ENCODE peak calls at places on chromosome 5, in eight cellular contexts. R is hepatocyte, Q is adipocyte, L is breast epithelium, B is A549, V is uterus, S is HCT116, Y is small intestine. K is an unnamed sample. For H3K4me1 and H3K9me3, the result is how much of the 10 kb centered on the place peaks cover.

GRCh38 chr5:9716838-9717281 is 86.7 kb upstream of the TAS2R1 start:
- DNase-seq in R (no peak), Q (peak), L (no peak), B (no peak), V (no peak), S (no peak), Y (no peak), K (no peak)

GRCh38 chr5:139474815-139475791 is 4.3 kb downstream of the SMIM33 start:
- DNase-seq in R (peak), Q (peak), L (no peak), B (no peak), V (peak), S (no peak), Y (peak), K (no peak)

GRCh38 chr5:111722016-111722591 is 34.9 kb downstream of the NREP start:
- DNase-seq in R (no peak), Q (peak), L (no peak), B (no peak), V (no peak), S (no peak), Y (no peak), K (no peak)

GRCh38 chr5:74419468-74419867 is 221.1 kb downstream of the ENC1 start:
- DNase-seq in R (no peak), Q (no peak), L (no peak), B (no peak), V (no peak), S (no peak), Y (no peak), K (no peak)

GRCh38 chr5:149060325-149060724 is 2.5 kb downstream of the SH3TC2 start:
- DNase-seq in R (peak), Q (peak), L (no peak), B (no peak), V (no peak), S (no peak), Y (peak), K (no peak)

GRCh38 chr5:170268884-170269283 is 28.7 kb downstream of the LCP2 start:
- DNase-seq in R (no peak), Q (no peak), L (no peak), B (no peak), V (no peak), S (no peak), Y (no peak), K (no peak)

GRCh38 chr5:60477849-60478248 is 222.1 kb downstream of the DEPDC1B start:
- DNase-seq in R (no peak), Q (no peak), L (no peak), B (no peak), V (no peak), S (no peak), Y (no peak), K (no peak)

GRCh38 chr5:74631088-74631960 is 9.2 kb downstream of the ENC1 start:
- DNase-seq in R (no peak), Q (peak), L (no peak), B (peak), V (no peak), S (no peak), Y (no peak), K (no peak)

GRCh38 chr5:36607114-36607561 is 732 bp downstream of the SLC1A3 start:
- DNase-seq in R (peak), Q (peak), L (no peak), B (peak), V (no peak), S (peak), Y (peak), K (no peak)

GRCh38 chr5:141560725-141561483 is 57.9 kb downstream of the DIAPH1 start:
- DNase-seq in R (peak), Q (peak), L (peak), B (peak), V (peak), S (peak), Y (peak), K (peak)

GRCh38 chr5:137902389-137903133 is 13.3 kb downstream of the PKD2L2 start:
- DNase-seq in R (no peak), Q (no peak), L (no peak), B (no peak), V (no peak), S (no peak), Y (no peak), K (no peak)

GRCh38 chr5:83151821-83152220 is 74.5 kb downstream of the XRCC4 start:
- DNase-seq in R (no peak), Q (peak), L (no peak), B (no peak), V (no peak), S (no peak), Y (no peak), K (no peak)

GRCh38 chr5:122870219-122870856 is 24.9 kb downstream of the SNX24 start:
- DNase-seq in R (no peak), Q (peak), L (no peak), B (no peak), V (no peak), S (no peak), Y (no peak), K (no peak)

GRCh38 chr5:180665682-180666404 is 16.4 kb upstream of the FLT4 start:
- DNase-seq in R (no peak), Q (no peak), L (no peak), B (no peak), V (no peak), S (no peak), Y (no peak), K (no peak)

GRCh38 chr5:39986614-39987013 is 561.8 kb upstream of the DAB2 start:
- DNase-seq in R (no peak), Q (peak), L (no peak), B (no peak), V (no peak), S (no peak), Y (no peak), K (no peak)

GRCh38 chr5:96876292-96876850 is at the start of gene ERAP2:
- DNase-seq in R (peak), Q (peak), L (no peak), B (peak), V (no peak), S (no peak), Y (peak), K (no peak)

GRCh38 chr5:125012727-125013451 is 266.4 kb upstream of the ZNF608 start:
- DNase-seq in R (peak), Q (no peak), L (no peak), B (no peak), V (no peak), S (no peak), Y (peak), K (no peak)

GRCh38 chr5:134462047-134462575 is 50.4 kb upstream of the CDKN2AIPNL start:
- DNase-seq in R (no peak), Q (no peak), L (no peak), B (no peak), V (no peak), S (no peak), Y (no peak), K (no peak)

GRCh38 chr5:137563646-137564474 is 64.7 kb upstream of the SPOCK1 start:
- DNase-seq in R (no peak), Q (peak), L (no peak), B (no peak), V (peak), S (no peak), Y (no peak), K (no peak)

GRCh38 chr5:140342287-140342686 is 4.1 kb downstream of the HBEGF start:
- DNase-seq in R (no peak), Q (no peak), L (no peak), B (no peak), V (no peak), S (no peak), Y (no peak), K (no peak)

GRCh38 chr5:75727931-75728330 is 10.7 kb upstream of the POC5 start:
- DNase-seq in R (no peak), Q (no peak), L (no peak), B (no peak), V (no peak), S (no peak), Y (no peak), K (no peak)

GRCh38 chr5:54991446-54991845 is 6.1 kb upstream of the ESM1 start:
- DNase-seq in R (no peak), Q (no peak), L (no peak), B (no peak), V (no peak), S (no peak), Y (no peak), K (no peak)

GRCh38 chr5:83924891-83925290 is 204.2 kb upstream of the HAPLN1 start:
- DNase-seq in R (no peak), Q (peak), L (no peak), B (no peak), V (no peak), S (no peak), Y (no peak), K (no peak)

GRCh38 chr5:2302169-2302568 is 419.4 kb upstream of the IRX4 start:
- DNase-seq in R (no peak), Q (no peak), L (peak), B (no peak), V (no peak), S (no peak), Y (no peak), K (no peak)

GRCh38 chr5:94463739-94464138 is 154.7 kb downstream of the KIAA0825 start:
- DNase-seq in R (no peak), Q (peak), L (no peak), B (no peak), V (no peak), S (no peak), Y (no peak), K (no peak)

GRCh38 chr5:75042511-75042910 is 9.8 kb downstream of the GCNT4 start:
- DNase-seq in R (no peak), Q (no peak), L (no peak), B (no peak), V (no peak), S (no peak), Y (no peak), K (no peak)

GRCh38 chr5:54324651-54325271 is 14.4 kb upstream of the ARL15 start:
- DNase-seq in R (no peak), Q (no peak), L (no peak), B (no peak), V (no peak), S (no peak), Y (no peak), K (no peak)

GRCh38 chr5:37214550-37214949 is 34.6 kb downstream of the CPLANE1 start:
- DNase-seq in R (peak), Q (no peak), L (no peak), B (peak), V (no peak), S (no peak), Y (peak), K (no peak)

GRCh38 chr5:24773241-24773640 is 128.5 kb upstream of the CDH10 start:
- DNase-seq in R (no peak), Q (peak), L (no peak), B (no peak), V (no peak), S (no peak), Y (no peak), K (no peak)

GRCh38 chr5:58022055-58022454 is 437.8 kb downstream of the PLK2 start:
- DNase-seq in R (peak), Q (no peak), L (no peak), B (peak), V (peak), S (no peak), Y (no peak), K (no peak)

GRCh38 chr5:88964831-88965230 is 81.8 kb upstream of the MEF2C start:
- DNase-seq in R (no peak), Q (no peak), L (no peak), B (no peak), V (no peak), S (no peak), Y (no peak), K (no peak)

GRCh38 chr5:124154714-124155113 is 591.7 kb downstream of the ZNF608 start:
- DNase-seq in R (no peak), Q (peak), L (no peak), B (no peak), V (no peak), S (no peak), Y (no peak), K (no peak)

GRCh38 chr5:178117911-178118310 is 4.6 kb downstream of the N4BP3 start:
- DNase-seq in R (no peak), Q (no peak), L (no peak), B (no peak), V (no peak), S (no peak), Y (no peak), K (no peak)
- H3K4me1 ChIP-seq in R (under half), Q (under half), L (under half), B (under half), V (under half), S (under half), Y (under half), K (under half)

DNA sequence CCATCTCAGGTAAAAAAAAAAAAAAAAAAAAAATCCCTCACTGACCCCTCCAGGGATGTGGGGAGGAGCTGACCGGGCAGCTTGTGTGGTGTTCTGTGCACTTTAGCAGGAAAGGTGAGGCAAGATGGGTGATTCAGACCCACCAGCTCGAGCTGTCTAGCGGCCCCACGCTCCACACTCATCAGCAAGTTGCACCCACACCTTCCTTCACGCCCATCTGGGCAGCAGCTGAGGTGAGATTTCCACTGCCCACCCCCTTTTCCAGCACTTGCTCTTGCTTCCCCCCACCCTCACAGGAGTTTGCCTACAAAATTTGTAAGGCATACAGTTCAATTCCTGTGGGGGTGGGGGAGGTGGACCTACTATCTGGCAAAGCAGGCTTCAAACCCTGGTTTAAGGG is 58.7 kb upstream of the ZNF354B start:
- DNase-seq in R (no peak), Q (no peak), L (no peak), B (no peak), V (no peak), S (no peak), Y (no peak), K (no peak)
- H3K9me3 ChIP-seq in R (under half), Q (under half), L (under half), B (under half), V (under half), S (under half), Y (under half), K (under half)

GRCh38 chr5:151068189-151068570 is 12.7 kb downstream of the TNIP1 start:
- DNase-seq in R (no peak), Q (no peak), L (no peak), B (no peak), V (no peak), S (no peak), Y (no peak), K (no peak)

GRCh38 chr5:151070449-151070848 is 10.4 kb downstream of the TNIP1 start:
- DNase-seq in R (no peak), Q (peak), L (no peak), B (no peak), V (no peak), S (no peak), Y (no peak), K (no peak)

GRCh38 chr5:151067632-151068031 is 13.2 kb downstream of the TNIP1 start:
- DNase-seq in R (no peak), Q (no peak), L (no peak), B (no peak), V (no peak), S (no peak), Y (no peak), K (no peak)

GRCh38 chr5:151066920-151067319 is 13.9 kb downstream of the TNIP1 start:
- DNase-seq in R (no peak), Q (no peak), L (no peak), B (no peak), V (no peak), S (no peak), Y (no peak), K (no peak)

GRCh38 chr5:151068571-151069197 is 12.2 kb downstream of the TNIP1 start:
- DNase-seq in R (no peak), Q (peak), L (no peak), B (no peak), V (no peak), S (no peak), Y (no peak), K (no peak)
- H3K4me1 ChIP-seq in R (under half), Q (under half), L (under half), B (half or more), V (under half), S (under half), Y (under half), K (half or more)

GRCh38 chr5:174293481-174293880 is 248.0 kb downstream of the NSG2 start:
- DNase-seq in R (no peak), Q (no peak), L (no peak), B (no peak), V (no peak), S (no peak), Y (no peak), K (no peak)

GRCh38 chr5:174292348-174292747 is 246.8 kb downstream of the NSG2 start:
- DNase-seq in R (no peak), Q (no peak), L (no peak), B (no peak), V (no peak), S (peak), Y (no peak), K (no peak)

GRCh38 chr5:174294891-174295620 is 249.6 kb downstream of the NSG2 start:
- DNase-seq in R (no peak), Q (no peak), L (no peak), B (no peak), V (no peak), S (no peak), Y (no peak), K (no peak)

GRCh38 chr5:174293006-174293405 is 247.5 kb downstream of the NSG2 start:
- DNase-seq in R (no peak), Q (no peak), L (no peak), B (no peak), V (no peak), S (no peak), Y (no peak), K (no peak)

GRCh38 chr5:174295736-174296481 is 250.4 kb downstream of the NSG2 start:
- DNase-seq in R (no peak), Q (no peak), L (no peak), B (no peak), V (no peak), S (no peak), Y (no peak), K (no peak)
- H3K9me3 ChIP-seq in R (under half), Q (under half), L (under half), B (under half), V (under half), S (under half), Y (under half), K (under half)

K was measured in thoracic aorta.